ENCODE peak calls at places on chromosomes 12 and 14, in four cellular contexts. P is aorta, Z is SK-MEL-5, H is AG20443. Q is an unnamed sample.

GRCh38 chr12:95820096-95820703 is 29.6 kb upstream of the NTN4 start:
- DNase-seq in Z (peak), P (no peak), H (peak), Q (no peak)

GRCh38 chr14:77302926-77303325 is 17.8 kb downstream of the POMT2 start:
- DNase-seq in P (no peak), Z (no peak), H (peak), Q (no peak)

GRCh38 chr12:88360349-88360748 is 218.2 kb downstream of the TMTC3 start:
- DNase-seq in Z (no peak), P (no peak), H (no peak), Q (no peak)

GRCh38 chr14:67131691-67132090 is 57.5 kb upstream of the GARIN2 start:
- DNase-seq in Z (no peak), H (no peak), P (no peak), Q (no peak)

GRCh38 chr14:99274346-99275221 is 2.6 kb upstream of the BCL11B start:
- DNase-seq in Z (peak), H (peak), P (no peak), Q (peak)

GRCh38 chr14:63964063-63964462 is 111.3 kb downstream of the SYNE2 start:
- DNase-seq in H (no peak), Z (no peak), P (no peak), Q (no peak)

GRCh38 chr12:70785896-70786295 is 134.6 kb downstream of the PTPRR start:
- DNase-seq in Z (no peak), H (no peak), P (no peak), Q (no peak)

GRCh38 chr12:75951399-75952228 is 80.0 kb downstream of the PHLDA1 start:
- DNase-seq in P (no peak), H (no peak), Z (no peak), Q (no peak)

GRCh38 chr12:32446306-32447119 is 47.2 kb downstream of the FGD4 start:
- DNase-seq in Z (no peak), H (no peak), P (no peak), Q (no peak)

GRCh38 chr14:61065671-61066070 is 84.6 kb downstream of the SLC38A6 start:
- DNase-seq in Z (no peak), P (no peak), H (no peak), Q (no peak)

GRCh38 chr12:123779551-123779950 is 17.4 kb downstream of the DNAH10 start:
- DNase-seq in H (no peak), Z (no peak), P (no peak), Q (no peak)

GRCh38 chr14:54603362-54603761 is 36.4 kb downstream of the SAMD4A start:
- DNase-seq in P (no peak), Z (no peak), H (peak), Q (no peak)

Q was measured in CD4-positive, CD25-positive, alpha-beta regulatory T cell.